ENCODE peak calls at places on chromosomes 5 and 9, in five cellular contexts. H, O, C, T and K are unnamed samples.
A peak's percentile ranks its signal among the peaks of the same experiment; 100 is the strongest.

GRCh38 chr5:139881145-139881733 is 85.6 kb downstream of the PSD2 start:
- DNase-seq in T (no peak), H (no peak), O (no peak), C (no peak), K (no peak)

GRCh38 chr9:92026206-92027002 is 76.4 kb upstream of the ROR2 start:
- DNase-seq in C (no peak), O (no peak), T (no peak), H (no peak), K (no peak)

GRCh38 chr5:125440905-125441304 is 694.5 kb upstream of the ZNF608 start:
- DNase-seq in C (no peak), T (no peak), O (no peak), H (no peak), K (no peak)

GRCh38 chr9:111993319-111993718 is 96.7 kb downstream of the UGCG start:
- DNase-seq in H (no peak), T (no peak), C (no peak), O (no peak), K (no peak)

GRCh38 chr9:82148849-82149544 is 160.4 kb downstream of the SPATA31D1 start:
- DNase-seq in H (no peak), O (no peak), C (no peak), T (peak; percentile 89), K (no peak)

GRCh38 chr9:94697972-94698581 is 28.4 kb upstream of the AOPEP start:
- DNase-seq in T (peak; percentile 50), H (no peak), O (no peak), C (no peak), K (no peak)

GRCh38 chr9:33446507-33447403 is 638 bp downstream of the AQP3 start:
- DNase-seq in C (peak; percentile 44), O (peak; percentile 52), T (peak; percentile 72), H (peak; percentile 48), K (no peak)

GRCh38 chr9:117414220-117414905 is 494 bp downstream of the ASTN2 start:
- DNase-seq in O (peak; percentile 37), H (no peak), T (no peak), C (peak; percentile 1), K (no peak)

GRCh38 chr9:133843250-133843649 is 105.1 kb upstream of the SARDH start:
- DNase-seq in C (no peak), O (no peak), H (no peak), T (no peak), K (no peak)

GRCh38 chr9:137454145-137454505 is 5.0 kb downstream of the NSMF start:
- DNase-seq in H (no peak), C (no peak), O (peak; percentile 66), T (no peak), K (no peak)

GRCh38 chr9:132744881-132745761 is 74.9 kb downstream of the GTF3C4 start:
- DNase-seq in T (no peak), H (no peak), C (no peak), O (no peak), K (no peak)

GRCh38 chr5:10374032-10374431 is 20.5 kb downstream of the MARCHF6 start:
- DNase-seq in C (no peak), O (no peak), T (no peak), H (no peak), K (no peak)

GRCh38 chr5:125327676-125328075 is 581.2 kb upstream of the ZNF608 start:
- DNase-seq in H (no peak), O (no peak), T (no peak), C (no peak), K (no peak)

GRCh38 chr5:158979749-158980521 is 119.8 kb downstream of the EBF1 start:
- DNase-seq in H (no peak), O (peak; percentile 44), C (peak; percentile 27), T (peak; percentile 29), K (peak; percentile 36)

GRCh38 chr5:173884402-173885053 is 3.6 kb upstream of the CPEB4 start:
- DNase-seq in C (peak; percentile 57), T (no peak), H (peak; percentile 20), O (peak; percentile 71), K (no peak)

GRCh38 chr5:96432245-96433065 is 593 bp downstream of the PCSK1 start:
- DNase-seq in C (no peak), H (no peak), T (no peak), O (no peak), K (no peak)

GRCh38 chr5:5540065-5540464 is 117.6 kb downstream of the ICE1 start:
- DNase-seq in O (no peak), C (no peak), T (no peak), H (no peak), K (no peak)